ENCODE peak calls at places on chromosomes 6 and 20, in ten cellular contexts. F is tibial artery; U is lung; Y is breast epithelium; N is endothelial cell; B is AG09309; W is CD4-positive, alpha-beta T cell; T is Calu3; G is AG04449; R is PC-9. S is an unnamed sample.
A peak's percentile ranks its signal among the peaks of the same experiment; 100 is the strongest.

GRCh38 chr6:27582928-27583725 is 110.2 kb upstream of the ZNF184 start:
- DNase-seq in F (no peak), U (no peak), Y (no peak), N (peak; percentile 67), B (no peak), W (no peak), T (peak; percentile 84), G (no peak), R (peak; percentile 52), S (no peak)

GRCh38 chr6:117870477-117871243 is 36.4 kb upstream of the SLC35F1 start:
- DNase-seq in F (no peak), U (no peak), Y (no peak), N (no peak), B (no peak), W (no peak), T (no peak), G (no peak), R (no peak), S (no peak)

GRCh38 chr6:4904461-4904860 is 99.4 kb downstream of the RPP40 start:
- DNase-seq in F (no peak), U (no peak), Y (no peak), N (no peak), B (no peak), W (no peak), T (no peak), G (no peak), R (no peak), S (no peak)

GRCh38 chr6:169824021-169824420 is 72.6 kb downstream of the ERMARD start:
- DNase-seq in F (no peak), U (no peak), Y (no peak), N (no peak), B (no peak), W (no peak), T (no peak), G (no peak), R (no peak), S (no peak)

GRCh38 chr6:87514831-87515230 is 42.1 kb downstream of the SLC35A1 start:
- DNase-seq in F (no peak), U (no peak), Y (no peak), N (no peak), B (no peak), W (no peak), T (no peak), G (no peak), R (no peak), S (no peak)

GRCh38 chr6:105902401-105903031 is 183.6 kb upstream of the PRDM1 start:
- DNase-seq in F (no peak), U (no peak), Y (no peak), N (no peak), B (peak; percentile 63), W (no peak), T (no peak), G (no peak), R (no peak), S (no peak)

GRCh38 chr6:161639772-161640171 is 365.9 kb upstream of the AGPAT4 start:
- DNase-seq in F (no peak), U (no peak), Y (no peak), N (no peak), B (no peak), W (no peak), T (no peak), G (no peak), R (no peak), S (no peak)

GRCh38 chr6:169984181-169985120 is 233.0 kb downstream of the ERMARD start:
- DNase-seq in F (peak; percentile 59), U (peak; percentile 66), Y (no peak), N (no peak), B (no peak), W (no peak), T (no peak), G (no peak), R (no peak), S (no peak)

GRCh38 chr20:19784511-19785172 is 26.6 kb downstream of the RIN2 start:
- DNase-seq in F (no peak), U (peak; percentile 60), Y (peak; percentile 40), N (peak; percentile 64), B (peak; percentile 65), W (no peak), T (peak; percentile 25), G (no peak), R (peak; percentile 90), S (no peak)

GRCh38 chr6:136410201-136411027 is 120.8 kb upstream of the BCLAF1 start:
- DNase-seq in F (no peak), U (no peak), Y (no peak), N (no peak), B (no peak), W (no peak), T (no peak), G (no peak), R (no peak), S (no peak)

GRCh38 chr6:137165375-137166246 is 7.8 kb downstream of the IL22RA2 start:
- DNase-seq in F (no peak), U (no peak), Y (no peak), N (no peak), B (no peak), W (peak; percentile 20), T (peak; percentile 9), G (no peak), R (no peak), S (no peak)

GRCh38 chr6:1263039-1263849 is 48.7 kb upstream of the FOXQ1 start:
- DNase-seq in F (no peak), U (peak; percentile 41), Y (no peak), N (no peak), B (peak; percentile 71), W (no peak), T (no peak), G (no peak), R (peak; percentile 64), S (no peak)

GRCh38 chr6:154488802-154489437 is 21.6 kb downstream of the CNKSR3 start:
- DNase-seq in F (no peak), U (no peak), Y (no peak), N (no peak), B (no peak), W (no peak), T (no peak), G (no peak), R (no peak), S (no peak)

GRCh38 chr6:167748458-167749379 is 78.0 kb upstream of the AFDN start:
- DNase-seq in F (no peak), U (no peak), Y (no peak), N (no peak), B (no peak), W (no peak), T (no peak), G (no peak), R (no peak), S (no peak)

GRCh38 chr20:21706345-21707195 is 1.1 kb downstream of the PAX1 start:
- DNase-seq in F (no peak), U (no peak), Y (no peak), N (no peak), B (no peak), W (no peak), T (no peak), G (no peak), R (no peak), S (no peak)

GRCh38 chr6:85506441-85507093 is 56.7 kb downstream of the NT5E start:
- DNase-seq in F (no peak), U (no peak), Y (no peak), N (no peak), B (no peak), W (no peak), T (no peak), G (no peak), R (no peak), S (no peak)

GRCh38 chr6:22017272-22017671 is 279.6 kb downstream of the PRL start:
- DNase-seq in F (no peak), U (no peak), Y (no peak), N (no peak), B (no peak), W (no peak), T (no peak), G (no peak), R (no peak), S (no peak)
- TF ChIP-seq CTCF in F (no peak), U (no peak), Y (no peak), N (no peak), B (no peak), W (no peak), T (no peak), G (no peak), R (no peak), S (no peak)

DNA sequence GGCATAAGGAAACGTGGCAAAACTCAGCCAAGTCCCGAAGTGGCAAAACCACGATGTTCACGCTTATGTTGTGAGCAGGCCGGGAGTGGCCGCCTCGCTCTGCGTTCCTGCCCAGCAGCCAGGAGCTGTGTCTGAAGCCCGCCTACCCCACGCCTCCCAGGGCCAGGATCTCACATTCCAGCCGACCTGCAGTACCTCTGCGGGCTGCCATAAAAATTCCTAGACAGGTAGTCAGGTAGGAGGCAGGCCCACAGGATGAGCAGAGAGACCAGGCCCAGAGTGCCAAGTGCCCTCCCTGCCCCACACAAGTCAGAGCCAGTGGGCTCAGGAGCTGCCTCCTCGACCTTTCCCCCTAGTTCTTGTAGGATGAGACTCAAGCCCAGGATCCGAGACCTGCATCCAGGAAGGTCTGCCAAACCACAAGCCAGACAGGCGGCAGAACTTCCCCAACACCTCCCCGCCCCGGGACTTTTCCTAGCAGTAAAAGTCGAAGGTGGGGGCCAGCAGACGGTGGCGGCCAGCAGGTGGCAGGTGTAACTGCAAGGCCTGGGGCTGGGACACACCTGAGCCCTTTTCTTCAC is 16.7 kb downstream of the PMEPA1 start:
- DNase-seq in F (no peak), U (no peak), Y (peak; percentile 91), N (no peak), B (no peak), W (no peak), T (peak; percentile 94), G (no peak), R (peak; percentile 100), S (no peak)
- TF ChIP-seq CTCF in F (no peak), U (no peak), Y (peak; percentile 30), N (no peak), B (no peak), W (peak; percentile 20), T (peak; percentile 68), G (no peak), R (peak; percentile 77), S (no peak)

GRCh38 chr6:112429226-112429625 is 82.1 kb downstream of the RFPL4B start:
- DNase-seq in F (no peak), U (no peak), Y (no peak), N (peak; percentile 10), B (no peak), W (no peak), T (no peak), G (no peak), R (no peak), S (no peak)
- TF ChIP-seq CTCF in F (no peak), U (no peak), Y (no peak), N (no peak), B (peak; percentile 27), W (no peak), T (no peak), G (peak; percentile 19), R (no peak), S (no peak)

DNA sequence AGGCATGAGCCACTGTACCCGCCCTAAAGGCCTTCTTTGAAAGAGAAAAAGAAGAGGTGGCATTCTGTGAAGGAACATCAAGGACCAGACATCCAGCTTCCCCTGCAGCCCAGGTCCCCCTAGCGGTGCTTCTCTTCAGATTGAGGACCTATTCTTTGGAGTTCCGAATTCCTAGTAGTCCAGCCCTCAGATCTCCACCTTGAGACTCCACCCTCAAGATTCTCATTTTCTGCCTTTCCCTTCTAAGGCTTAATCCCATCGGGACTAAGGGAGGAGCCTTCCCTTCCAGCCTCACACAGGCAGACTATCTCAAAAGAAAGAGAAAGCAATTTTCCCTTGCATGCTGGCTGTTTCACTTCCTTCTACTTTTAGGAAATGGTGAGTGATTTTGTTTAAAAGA is 32.5 kb downstream of the MUC22 start:
- DNase-seq in F (no peak), U (peak; percentile 73), Y (peak; percentile 52), N (peak; percentile 52), B (peak; percentile 20), W (no peak), T (peak; percentile 82), G (no peak), R (peak; percentile 54), S (no peak)
- TF ChIP-seq CTCF in F (peak; percentile 21), U (peak; percentile 27), Y (no peak), N (peak; percentile 25), B (peak; percentile 76), W (peak; percentile 57), T (peak; percentile 85), G (peak; percentile 77), R (peak; percentile 75), S (no peak)